ENCODE peak calls at places on chromosomes 2 and 18, in eight cellular contexts. One of them, this sample, is unnamed.

GRCh38 chr18:9550413-9550812 is 63.9 kb downstream of the PPP4R1 start:
- DNase-seq in activated T-helper 1 cell treated with anti-CD3 and anti-CD28 coated beads, Interleukin-12 subunit alpha, Interleukin-12 subunit beta, Interleukin-2, Interleukin-4 antibody, amounts not matched to agents 30 ng/mL and 10 ng/mL and 1 ng/mL, durations not matched to agents 14 hours and 24 hours and 36 hours: no peak
- DNase-seq in GM04504: no peak
- DNase-seq in WTC11: no peak
- DNase-seq in GDM1: no peak
- DNase-seq in pancreas: no peak
- DNase-seq in stimulated activated CD8-positive, alpha-beta memory T cell treated with anti-CD3 and anti-CD28 coated beads, Interleukin-12 subunit alpha, Interleukin-12 subunit beta, amount 100 ng/mL, for 4 hours: no peak
- DNase-seq in T-helper 17 cell: no peak
- DNase-seq in this sample: no peak

GRCh38 chr2:223058952-223059716 is 7.1 kb downstream of the KCNE4 start:
- DNase-seq in T-helper 17 cell: no peak
- DNase-seq in activated T-helper 1 cell treated with anti-CD3 and anti-CD28 coated beads, Interleukin-12 subunit alpha, Interleukin-12 subunit beta, Interleukin-2, Interleukin-4 antibody, amounts not matched to agents 30 ng/mL and 10 ng/mL and 1 ng/mL, durations not matched to agents 14 hours and 24 hours and 36 hours: no peak
- DNase-seq in GDM1: no peak
- DNase-seq in GM04504: no peak
- DNase-seq in WTC11: no peak
- DNase-seq in stimulated activated CD8-positive, alpha-beta memory T cell treated with anti-CD3 and anti-CD28 coated beads, Interleukin-12 subunit alpha, Interleukin-12 subunit beta, amount 100 ng/mL, for 4 hours: no peak
- DNase-seq in pancreas: no peak
- DNase-seq in this sample: no peak

GRCh38 chr2:225543626-225544025 is 144.1 kb downstream of the NYAP2 start:
- DNase-seq in pancreas: no peak
- DNase-seq in activated T-helper 1 cell treated with anti-CD3 and anti-CD28 coated beads, Interleukin-12 subunit alpha, Interleukin-12 subunit beta, Interleukin-2, Interleukin-4 antibody, amounts not matched to agents 30 ng/mL and 10 ng/mL and 1 ng/mL, durations not matched to agents 14 hours and 24 hours and 36 hours: no peak
- DNase-seq in WTC11: no peak
- DNase-seq in GDM1: no peak
- DNase-seq in T-helper 17 cell: no peak
- DNase-seq in GM04504: no peak
- DNase-seq in stimulated activated CD8-positive, alpha-beta memory T cell treated with anti-CD3 and anti-CD28 coated beads, Interleukin-12 subunit alpha, Interleukin-12 subunit beta, amount 100 ng/mL, for 4 hours: no peak
- DNase-seq in this sample: no peak

GRCh38 chr2:74648009-74648443 is at the start of gene M1AP:
- DNase-seq in T-helper 17 cell: no peak
- DNase-seq in activated T-helper 1 cell treated with anti-CD3 and anti-CD28 coated beads, Interleukin-12 subunit alpha, Interleukin-12 subunit beta, Interleukin-2, Interleukin-4 antibody, amounts not matched to agents 30 ng/mL and 10 ng/mL and 1 ng/mL, durations not matched to agents 14 hours and 24 hours and 36 hours: no peak
- DNase-seq in pancreas: no peak
- DNase-seq in GDM1: no peak
- DNase-seq in GM04504: no peak
- DNase-seq in stimulated activated CD8-positive, alpha-beta memory T cell treated with anti-CD3 and anti-CD28 coated beads, Interleukin-12 subunit alpha, Interleukin-12 subunit beta, amount 100 ng/mL, for 4 hours: no peak
- DNase-seq in WTC11: peak; percentile 76
- DNase-seq in this sample: no peak

GRCh38 chr2:237431856-237432255 is 17.9 kb upstream of the COL6A3 start:
- DNase-seq in WTC11: no peak
- DNase-seq in activated T-helper 1 cell treated with anti-CD3 and anti-CD28 coated beads, Interleukin-12 subunit alpha, Interleukin-12 subunit beta, Interleukin-2, Interleukin-4 antibody, amounts not matched to agents 30 ng/mL and 10 ng/mL and 1 ng/mL, durations not matched to agents 14 hours and 24 hours and 36 hours: no peak
- DNase-seq in T-helper 17 cell: no peak
- DNase-seq in pancreas: no peak
- DNase-seq in GM04504: no peak
- DNase-seq in stimulated activated CD8-positive, alpha-beta memory T cell treated with anti-CD3 and anti-CD28 coated beads, Interleukin-12 subunit alpha, Interleukin-12 subunit beta, amount 100 ng/mL, for 4 hours: no peak
- DNase-seq in GDM1: no peak
- DNase-seq in this sample: no peak

GRCh38 chr2:55051026-55051866 is 995 bp upstream of the RTN4 start:
- DNase-seq in WTC11: no peak
- DNase-seq in GDM1: no peak
- DNase-seq in T-helper 17 cell: peak; percentile 14
- DNase-seq in stimulated activated CD8-positive, alpha-beta memory T cell treated with anti-CD3 and anti-CD28 coated beads, Interleukin-12 subunit alpha, Interleukin-12 subunit beta, amount 100 ng/mL, for 4 hours: no peak
- DNase-seq in activated T-helper 1 cell treated with anti-CD3 and anti-CD28 coated beads, Interleukin-12 subunit alpha, Interleukin-12 subunit beta, Interleukin-2, Interleukin-4 antibody, amounts not matched to agents 30 ng/mL and 10 ng/mL and 1 ng/mL, durations not matched to agents 14 hours and 24 hours and 36 hours: peak; percentile 12
- DNase-seq in GM04504: peak; percentile 99
- DNase-seq in pancreas: peak; percentile 25
- DNase-seq in this sample: no peak

GRCh38 chr2:42448163-42448562 is 45.6 kb downstream of the KCNG3 start:
- DNase-seq in stimulated activated CD8-positive, alpha-beta memory T cell treated with anti-CD3 and anti-CD28 coated beads, Interleukin-12 subunit alpha, Interleukin-12 subunit beta, amount 100 ng/mL, for 4 hours: no peak
- DNase-seq in GM04504: no peak
- DNase-seq in pancreas: no peak
- DNase-seq in activated T-helper 1 cell treated with anti-CD3 and anti-CD28 coated beads, Interleukin-12 subunit alpha, Interleukin-12 subunit beta, Interleukin-2, Interleukin-4 antibody, amounts not matched to agents 30 ng/mL and 10 ng/mL and 1 ng/mL, durations not matched to agents 14 hours and 24 hours and 36 hours: no peak
- DNase-seq in GDM1: no peak
- DNase-seq in WTC11: no peak
- DNase-seq in T-helper 17 cell: no peak
- DNase-seq in this sample: no peak

GRCh38 chr2:100630473-100630977 is 67.7 kb downstream of the PDCL3 start:
- DNase-seq in GDM1: no peak
- DNase-seq in pancreas: no peak
- DNase-seq in stimulated activated CD8-positive, alpha-beta memory T cell treated with anti-CD3 and anti-CD28 coated beads, Interleukin-12 subunit alpha, Interleukin-12 subunit beta, amount 100 ng/mL, for 4 hours: no peak
- DNase-seq in T-helper 17 cell: no peak
- DNase-seq in GM04504: no peak
- DNase-seq in WTC11: no peak
- DNase-seq in activated T-helper 1 cell treated with anti-CD3 and anti-CD28 coated beads, Interleukin-12 subunit alpha, Interleukin-12 subunit beta, Interleukin-2, Interleukin-4 antibody, amounts not matched to agents 30 ng/mL and 10 ng/mL and 1 ng/mL, durations not matched to agents 14 hours and 24 hours and 36 hours: peak; percentile 16
- DNase-seq in this sample: no peak

GRCh38 chr2:118249531-118249930 is 161.3 kb downstream of the INSIG2 start:
- DNase-seq in GDM1: no peak
- DNase-seq in GM04504: peak; percentile 81
- DNase-seq in WTC11: no peak
- DNase-seq in T-helper 17 cell: no peak
- DNase-seq in activated T-helper 1 cell treated with anti-CD3 and anti-CD28 coated beads, Interleukin-12 subunit alpha, Interleukin-12 subunit beta, Interleukin-2, Interleukin-4 antibody, amounts not matched to agents 30 ng/mL and 10 ng/mL and 1 ng/mL, durations not matched to agents 14 hours and 24 hours and 36 hours: no peak
- DNase-seq in stimulated activated CD8-positive, alpha-beta memory T cell treated with anti-CD3 and anti-CD28 coated beads, Interleukin-12 subunit alpha, Interleukin-12 subunit beta, amount 100 ng/mL, for 4 hours: no peak
- DNase-seq in pancreas: no peak
- DNase-seq in this sample: no peak

GRCh38 chr2:156006721-156007618 is 325.6 kb downstream of the NR4A2 start:
- DNase-seq in activated T-helper 1 cell treated with anti-CD3 and anti-CD28 coated beads, Interleukin-12 subunit alpha, Interleukin-12 subunit beta, Interleukin-2, Interleukin-4 antibody, amounts not matched to agents 30 ng/mL and 10 ng/mL and 1 ng/mL, durations not matched to agents 14 hours and 24 hours and 36 hours: no peak
- DNase-seq in GM04504: no peak
- DNase-seq in GDM1: no peak
- DNase-seq in WTC11: no peak
- DNase-seq in stimulated activated CD8-positive, alpha-beta memory T cell treated with anti-CD3 and anti-CD28 coated beads, Interleukin-12 subunit alpha, Interleukin-12 subunit beta, amount 100 ng/mL, for 4 hours: no peak
- DNase-seq in pancreas: no peak
- DNase-seq in T-helper 17 cell: no peak
- DNase-seq in this sample: no peak

GRCh38 chr2:224449212-224450147 is 47.6 kb upstream of the FAM124B start:
- DNase-seq in GDM1: no peak
- DNase-seq in WTC11: no peak
- DNase-seq in stimulated activated CD8-positive, alpha-beta memory T cell treated with anti-CD3 and anti-CD28 coated beads, Interleukin-12 subunit alpha, Interleukin-12 subunit beta, amount 100 ng/mL, for 4 hours: no peak
- DNase-seq in T-helper 17 cell: no peak
- DNase-seq in GM04504: no peak
- DNase-seq in activated T-helper 1 cell treated with anti-CD3 and anti-CD28 coated beads, Interleukin-12 subunit alpha, Interleukin-12 subunit beta, Interleukin-2, Interleukin-4 antibody, amounts not matched to agents 30 ng/mL and 10 ng/mL and 1 ng/mL, durations not matched to agents 14 hours and 24 hours and 36 hours: no peak
- DNase-seq in pancreas: no peak
- DNase-seq in this sample: no peak